ENCODE peak calls at places on chromosomes 12 and 14, in ten cellular contexts. J is left ventricle myocardium inferior; E is body of pancreas; R is CD8-positive, alpha-beta T cell; G is ovary; W is heart right ventricle; I is adipocyte; H is heart left ventricle; D is transverse colon; P is upper lobe of right lung. S is an unnamed sample. For H3K36me3 and H3K4me1, the result is how much of the 10 kb centered on the place peaks cover.

GRCh38 chr12:29082522-29082921 is 66.6 kb upstream of the FAR2 start:
- DNase-seq in W (no peak), G (no peak), I (no peak), P (no peak), H (no peak), D (no peak), R (no peak), J (no peak), E (no peak), S (no peak)

GRCh38 chr12:40224439-40225291 is at the start of gene LRRK2:
- DNase-seq in I (peak), H (peak), D (peak), J (peak), E (peak), P (peak), G (peak), W (peak), R (peak), S (peak)

GRCh38 chr14:89394920-89395319 is 22.1 kb downstream of the FOXN3 start:
- DNase-seq in G (no peak), P (no peak), R (no peak), E (no peak), D (no peak), I (no peak), H (no peak), W (no peak), J (no peak), S (no peak)

GRCh38 chr14:20539906-20540305 is 20.9 kb downstream of the RNASE9 start:
- DNase-seq in P (no peak), R (no peak), E (no peak), J (no peak), W (no peak), H (no peak), I (peak), G (no peak), D (no peak), S (no peak)

GRCh38 chr12:95446511-95446910 is 27.4 kb upstream of the METAP2 start:
- DNase-seq in H (peak), R (no peak), E (peak), P (peak), I (no peak), D (peak), G (peak), J (peak), W (peak), S (peak)

GRCh38 chr14:74682169-74682952 is 30.5 kb downstream of the AREL1 start:
- DNase-seq in I (no peak), G (no peak), J (no peak), P (no peak), R (no peak), W (no peak), E (no peak), D (no peak), H (no peak), S (no peak)

GRCh38 chr12:49298160-49298559 is 3.2 kb downstream of the PRPH start:
- DNase-seq in W (no peak), G (no peak), H (no peak), D (peak), P (no peak), J (no peak), I (no peak), R (no peak), E (no peak), S (peak)

GRCh38 chr12:94134226-94134795 is 14.1 kb upstream of the PLXNC1 start:
- DNase-seq in H (no peak), G (no peak), I (peak), P (no peak), J (no peak), W (peak), E (no peak), D (no peak), R (peak), S (no peak)

GRCh38 chr12:67640863-67641262 is 7.7 kb upstream of the DYRK2 start:
- DNase-seq in I (peak), G (no peak), D (no peak), E (no peak), H (no peak), R (no peak), J (no peak), P (no peak), W (no peak), S (no peak)

GRCh38 chr14:102530828-102531478 is 21.4 kb upstream of the ANKRD9 start:
- DNase-seq in I (no peak), E (no peak), P (no peak), G (no peak), D (no peak), W (no peak), H (no peak), R (no peak), J (no peak), S (no peak)

GRCh38 chr12:121568971-121569808 is 11.6 kb downstream of the KDM2B start:
- DNase-seq in J (peak), P (peak), R (no peak), E (no peak), D (peak), W (peak), G (no peak), H (peak), I (no peak), S (no peak)

GRCh38 chr12:5102261-5102789 is 58.6 kb downstream of the KCNA5 start:
- DNase-seq in D (no peak), W (no peak), G (no peak), H (no peak), P (no peak), I (peak), R (no peak), E (no peak), J (no peak), S (no peak)

GRCh38 chr12:25933001-25933400 is 25.5 kb upstream of the RASSF8 start:
- DNase-seq in R (no peak), D (no peak), I (no peak), P (no peak), J (no peak), W (no peak), G (no peak), H (no peak), E (no peak), S (no peak)

GRCh38 chr14:104851896-104852663 is 13.0 kb upstream of the CEP170B start:
- DNase-seq in J (no peak), R (no peak), E (no peak), P (peak), D (no peak), W (no peak), I (no peak), G (no peak), H (no peak), S (no peak)

GRCh38 chr12:111155521-111155920 is 213.4 kb downstream of the PHETA1 start:
- DNase-seq in D (no peak), P (no peak), I (no peak), R (no peak), E (no peak), J (no peak), W (no peak), G (no peak), H (no peak), S (no peak)

GRCh38 chr12:56247923-56248322 is 10.3 kb downstream of the ANKRD52 start:
- DNase-seq in R (no peak), J (no peak), G (no peak), H (no peak), E (no peak), I (no peak), W (no peak), P (no peak), D (no peak), S (no peak)

GRCh38 chr12:67697443-67697842 is 48.9 kb downstream of the DYRK2 start:
- DNase-seq in E (no peak), H (no peak), R (peak), P (no peak), I (no peak), J (no peak), G (no peak), W (no peak), D (no peak), S (no peak)

GRCh38 chr12:131928080-131928764 is 854 bp upstream of the PUS1 start:
- DNase-seq in W (no peak), P (no peak), J (no peak), E (no peak), G (no peak), D (peak), I (no peak), H (no peak), R (no peak), S (no peak)

GRCh38 chr12:119671070-119671469 is 3.1 kb downstream of the PRKAB1 start:
- DNase-seq in I (no peak), W (no peak), P (no peak), G (no peak), J (no peak), E (no peak), D (no peak), H (no peak), R (no peak), S (no peak)

GRCh38 chr12:70645494-70646317 is 8.5 kb upstream of the PTPRB start:
- DNase-seq in J (peak), E (peak), H (peak), G (no peak), D (peak), R (no peak), P (no peak), W (peak), I (peak), S (peak)

GRCh38 chr14:85252011-85252410 is 277.9 kb upstream of the FLRT2 start:
- DNase-seq in E (no peak), D (no peak), G (no peak), P (no peak), I (peak), H (no peak), J (no peak), R (no peak), W (no peak), S (no peak)

GRCh38 chr12:75447695-75448393 is 32.7 kb upstream of the GLIPR1 start:
- DNase-seq in I (no peak), D (no peak), J (no peak), H (no peak), R (no peak), W (no peak), G (no peak), E (no peak), P (no peak), S (no peak)

GRCh38 chr12:60201891-60202290 is 606.1 kb downstream of the SLC16A7 start:
- DNase-seq in E (no peak), R (no peak), D (no peak), J (no peak), G (no peak), W (no peak), H (no peak), P (no peak), I (peak), S (no peak)

GRCh38 chr12:122090759-122091535 is 12.4 kb downstream of the MLXIP start:
- DNase-seq in W (no peak), G (no peak), P (peak), E (peak), I (no peak), J (no peak), H (no peak), D (no peak), R (no peak), S (no peak)

GRCh38 chr12:51631591-51631990 is 40.6 kb downstream of the SCN8A start:
- DNase-seq in E (no peak), R (no peak), P (no peak), J (no peak), D (no peak), W (no peak), H (no peak), I (peak), G (no peak), S (no peak)

GRCh38 chr14:52103416-52103815 is 34.6 kb upstream of the NID2 start:
- DNase-seq in G (no peak), D (no peak), W (no peak), J (no peak), H (no peak), E (no peak), R (no peak), I (no peak), P (no peak), S (no peak)

GRCh38 chr12:130008241-130008640 is 104.4 kb upstream of the TMEM132D start:
- DNase-seq in W (no peak), P (no peak), E (no peak), J (no peak), H (no peak), D (no peak), I (no peak), G (no peak), R (no peak), S (no peak)

GRCh38 chr12:58540480-58541299 is 379.6 kb downstream of the LRIG3 start:
- DNase-seq in R (no peak), I (peak), H (peak), G (peak), E (peak), J (peak), D (peak), P (peak), W (peak), S (peak)

GRCh38 chr14:68553326-68553725 is 239.5 kb downstream of the ZFP36L1 start:
- DNase-seq in P (no peak), E (no peak), I (no peak), H (no peak), R (no peak), D (no peak), G (no peak), W (no peak), J (peak), S (no peak)

GRCh38 chr12:51923506-51924365 is 16.4 kb downstream of the ACVRL1 start:
- DNase-seq in G (no peak), E (peak), J (peak), W (peak), I (peak), R (peak), D (peak), P (peak), H (peak), S (peak)

GRCh38 chr12:109115758-109116610 is at the start of gene ACACB:
- DNase-seq in J (peak), E (peak), R (no peak), P (peak), G (peak), I (no peak), H (peak), D (peak), W (peak), S (peak)

GRCh38 chr14:30525833-30526232 is 33.1 kb upstream of the G2E3 start:
- DNase-seq in R (no peak), D (no peak), W (no peak), H (no peak), P (no peak), I (peak), G (no peak), E (no peak), J (no peak), S (no peak)

GRCh38 chr12:68269727-68270126 is 16.3 kb upstream of the IL22 start:
- DNase-seq in I (no peak), W (no peak), G (no peak), R (no peak), E (no peak), J (no peak), H (no peak), P (no peak), D (no peak), S (no peak)

GRCh38 chr12:97984951-97985350 is 522.3 kb downstream of the RMST start:
- DNase-seq in I (no peak), E (no peak), W (no peak), D (no peak), G (no peak), R (no peak), H (no peak), J (no peak), P (no peak), S (no peak)

GRCh38 chr14:59200214-59200613 is 11.7 kb downstream of the DAAM1 start:
- DNase-seq in G (no peak), P (no peak), D (no peak), W (no peak), I (no peak), J (no peak), E (no peak), H (no peak), R (no peak), S (no peak)

GRCh38 chr14:59816931-59817330 is 53.6 kb downstream of the RTN1 start:
- DNase-seq in E (no peak), G (no peak), J (no peak), W (no peak), R (no peak), D (no peak), H (no peak), I (no peak), P (no peak), S (no peak)

GRCh38 chr12:77725611-77726010 is 105.1 kb upstream of the NAV3 start:
- DNase-seq in E (no peak), G (no peak), I (peak), P (no peak), J (no peak), D (no peak), W (no peak), R (no peak), H (no peak), S (no peak)

GRCh38 chr14:31229009-31229408 is 21.4 kb upstream of the HECTD1 start:
- DNase-seq in H (no peak), P (no peak), W (no peak), J (no peak), I (peak), D (no peak), R (no peak), E (no peak), G (no peak), S (no peak)

GRCh38 chr14:25111061-25111601 is 61.2 kb upstream of the STXBP6 start:
- DNase-seq in E (peak), P (no peak), R (no peak), I (peak), H (peak), J (no peak), D (no peak), W (peak), G (no peak), S (no peak)

GRCh38 chr12:53298154-53298553 is 1.3 kb upstream of the MYG1 start:
- DNase-seq in I (peak), H (no peak), E (no peak), W (no peak), G (no peak), J (no peak), P (no peak), R (no peak), D (no peak), S (no peak)

GRCh38 chr12:53299101-53299453 is 418 bp upstream of the MYG1 start:
- DNase-seq in W (no peak), J (no peak), D (no peak), H (peak), I (peak), E (no peak), P (no peak), R (no peak), G (no peak), S (peak)

GRCh38 chr12:53295891-53296219 is 513 bp downstream of the PFDN5 start:
- DNase-seq in G (no peak), W (no peak), E (no peak), I (no peak), P (no peak), J (no peak), H (no peak), D (no peak), R (no peak), S (no peak)

GRCh38 chr12:53292441-53292840 is 2.9 kb upstream of the PFDN5 start:
- DNase-seq in I (no peak), E (peak), W (no peak), J (no peak), H (no peak), G (no peak), R (no peak), P (no peak), D (no peak), S (no peak)

GRCh38 chr12:53295070-53295890 is at the start of gene PFDN5:
- DNase-seq in I (peak), H (peak), R (peak), D (peak), E (peak), J (peak), P (peak), W (peak), G (peak), S (peak)
- H3K36me3 ChIP-seq in I (under half), H (under half), R (under half), D (under half), E (under half), J (under half), P (under half), W (under half), G (under half), S (under half)

GRCh38 chr12:64222011-64222765 is at the start of gene KICS2:
- DNase-seq in G (peak), I (peak), W (peak), E (peak), D (peak), P (peak), R (peak), J (peak), H (peak), S (peak)

GRCh38 chr12:64219135-64219534 is 3.0 kb downstream of the KICS2 start:
- DNase-seq in I (no peak), W (no peak), R (no peak), G (no peak), H (no peak), E (no peak), P (no peak), D (no peak), J (no peak), S (no peak)

GRCh38 chr12:64221656-64222010 is 463 bp downstream of the KICS2 start:
- DNase-seq in R (peak), P (peak), H (peak), I (peak), W (peak), D (peak), G (peak), E (peak), J (peak), S (peak)

GRCh38 chr12:64218597-64218996 is 3.5 kb downstream of the KICS2 start:
- DNase-seq in R (no peak), D (no peak), I (no peak), W (no peak), P (no peak), H (no peak), G (no peak), E (no peak), J (no peak), S (no peak)

DNA sequence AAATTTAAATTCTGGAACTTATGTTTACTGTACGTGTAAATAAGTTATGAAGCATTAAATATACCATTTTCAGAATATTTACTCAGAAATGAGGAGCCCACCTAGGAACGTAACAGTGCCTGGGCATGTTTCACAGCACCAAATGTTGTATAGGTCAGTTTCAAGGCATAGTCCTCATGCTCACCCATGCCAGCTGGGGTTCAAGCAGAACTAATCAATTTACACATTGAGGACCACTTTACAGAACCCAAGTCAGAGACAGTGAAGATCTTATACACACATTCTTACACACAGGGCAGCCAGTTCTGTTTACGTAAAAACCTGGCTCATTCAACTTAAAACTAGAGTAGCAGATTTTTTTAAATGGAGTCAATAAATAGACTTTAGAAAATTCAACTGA is 2.0 kb downstream of the KICS2 start:
- DNase-seq in R (no peak), P (no peak), D (no peak), I (no peak), W (no peak), J (no peak), E (no peak), H (no peak), G (no peak), S (no peak)
- H3K4me3 ChIP-seq in R (no peak), P (no peak), D (no peak), I (no peak), W (no peak), J (no peak), E (no peak), H (no peak), G (no peak), S (no peak)

DNA sequence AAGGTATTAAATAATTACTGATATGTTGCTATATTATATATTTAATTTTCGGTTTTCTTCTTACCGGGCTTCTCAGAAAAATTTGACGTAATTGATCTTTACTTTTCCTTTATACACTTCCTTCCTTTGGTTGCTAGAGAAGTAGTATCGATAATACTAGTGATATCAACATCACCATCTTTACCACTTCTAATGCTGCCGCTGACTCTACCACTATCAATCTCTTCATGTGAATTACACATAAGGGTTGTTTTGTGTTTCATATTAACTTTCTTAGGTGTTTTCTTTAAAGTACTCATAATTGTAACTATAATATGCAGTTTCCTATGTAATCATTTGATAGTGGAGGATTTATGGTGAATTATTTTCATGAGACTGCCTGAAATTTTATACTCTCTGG is 30.9 kb upstream of the KLRF1 start:
- DNase-seq in E (no peak), R (no peak), W (no peak), J (no peak), G (no peak), P (no peak), H (no peak), D (no peak), I (no peak), S (no peak)
- H3K4me1 ChIP-seq in E (under half), R (half or more), W (under half), J (under half), G (under half), P (under half), H (under half), D (under half), I (under half), S (under half)

GRCh38 chr14:100878271-100879146 is 25.0 kb downstream of the RTL1 start:
- DNase-seq in D (no peak), H (no peak), E (no peak), G (no peak), R (no peak), W (no peak), P (peak), J (peak), I (no peak), S (no peak)
- H3K36me3 ChIP-seq in D (under half), H (under half), E (under half), G (under half), R (under half), W (under half), P (under half), J (under half), I (under half), S (under half)